ENCODE peak calls at places on chromosomes 6 and 20, in eight cellular contexts. Q is activated T-cell treated with anti-CD3 and anti-CD28 coated beads for 24 hours; N is K562; A is adrenal gland; Y is activated CD4-positive, CD25-positive, alpha-beta regulatory T cell treated with anti-CD3 and anti-CD28 coated beads, Interleukin-2, amount 50 U/mL, for 16 hours; P is stimulated activated naive CD4-positive, alpha-beta T cell; F is endodermal cell; G is stimulated activated naive CD8-positive, alpha-beta T cell treated with anti-CD3 and anti-CD28 coated beads, Interleukin-15, Interleukin-2, amounts not matched to agents 100 U/mL and 50 U/mL, for 24 hours. V is an unnamed sample.

GRCh38 chr20:17866234-17867001 is 102.2 kb downstream of the SNX5 start:
- DNase-seq in P (no peak), Y (no peak), F (no peak), N (no peak), Q (no peak), G (no peak), A (no peak), V (no peak)

GRCh38 chr6:21022343-21023107 is 488.3 kb downstream of the CDKAL1 start:
- DNase-seq in Q (no peak), N (peak), Y (no peak), G (no peak), F (peak), A (no peak), P (no peak), V (peak)

GRCh38 chr6:71965404-71965803 is 79.1 kb downstream of the RIMS1 start:
- DNase-seq in Y (no peak), P (no peak), Q (no peak), G (no peak), F (no peak), N (no peak), A (no peak), V (no peak)

GRCh38 chr20:39271205-39271604 is 309.1 kb downstream of the DHX35 start:
- DNase-seq in Q (no peak), P (no peak), A (no peak), G (no peak), N (no peak), F (peak), Y (no peak), V (no peak)

GRCh38 chr6:95686272-95686671 is 108.9 kb downstream of the MANEA start:
- DNase-seq in Y (no peak), Q (no peak), N (no peak), F (no peak), G (no peak), A (no peak), P (no peak), V (no peak)

GRCh38 chr6:5084787-5085637 is at the start of gene PPP1R3G:
- DNase-seq in Y (no peak), A (peak), N (no peak), P (no peak), G (peak), Q (no peak), F (peak), V (peak)

GRCh38 chr20:57480444-57481152 is 44.3 kb downstream of the CTCFL start:
- DNase-seq in G (peak), F (peak), P (peak), Q (no peak), A (no peak), N (no peak), Y (no peak), V (no peak)

GRCh38 chr6:158357570-158358216 is 45.4 kb downstream of the TULP4 start:
- DNase-seq in N (no peak), Q (no peak), A (no peak), Y (no peak), F (no peak), G (no peak), P (no peak), V (no peak)

V was measured in H54.